ENCODE peak calls at places on chromosome 19, in four cellular contexts. O is heart right ventricle; R is WTC11; K is stimulated activated CD8-positive, alpha-beta memory T cell treated with anti-CD3 and anti-CD28 coated beads, Interleukin-2, amount 100 ng/mL, for 48 hours. J is an unnamed sample.
A peak's percentile ranks its signal among the peaks of the same experiment; 100 is the strongest.

GRCh38 chr19:6278051-6278450 is 1.7 kb downstream of the MLLT1 start:
- DNase-seq in R (no peak), K (no peak), O (no peak), J (no peak)

GRCh38 chr19:58330458-58330857 is 3.7 kb downstream of the ZSCAN22 start:
- DNase-seq in O (no peak), K (no peak), R (no peak), J (no peak)

GRCh38 chr19:35299523-35300339 is 7.8 kb downstream of the MAG start:
- DNase-seq in R (peak; percentile 74), O (no peak), K (no peak), J (no peak)

GRCh38 chr19:588758-589692 is 656 bp upstream of the HCN2 start:
- DNase-seq in R (no peak), K (no peak), O (no peak), J (peak; percentile 57)

GRCh38 chr19:7907122-7907521 is 3.4 kb downstream of the MAP2K7 start:
- DNase-seq in R (no peak), K (no peak), O (no peak), J (no peak)

GRCh38 chr19:23916991-23917390 is 2.3 kb downstream of the ZNF726 start:
- DNase-seq in R (no peak), K (no peak), O (no peak), J (no peak)

GRCh38 chr19:7901337-7901736 is 2.3 kb upstream of the MAP2K7 start:
- DNase-seq in R (no peak), K (no peak), O (no peak), J (no peak)

GRCh38 chr19:18507727-18508440 is 14.0 kb downstream of the ELL start:
- DNase-seq in O (peak; percentile 67), R (no peak), K (no peak), J (peak; percentile 23)

GRCh38 chr19:39052243-39052746 is 19.9 kb upstream of the FBXO27 start:
- DNase-seq in R (peak; percentile 83), O (peak; percentile 11), K (peak; percentile 59), J (peak; percentile 73)

GRCh38 chr19:1085676-1086442 is 9.3 kb downstream of the POLR2E start:
- DNase-seq in R (no peak), K (no peak), O (no peak), J (no peak)

GRCh38 chr19:14746891-14747290 is 31.5 kb downstream of the ADGRE2 start:
- DNase-seq in K (no peak), O (no peak), R (no peak), J (no peak)

GRCh38 chr19:34712606-34713261 is 21.3 kb upstream of the ZNF181 start:
- DNase-seq in K (no peak), R (peak; percentile 40), O (peak; percentile 76), J (peak; percentile 59)

J was measured in ELF-1.